ENCODE peak calls at places on chromosomes 2 and 18, in eight cellular contexts. N is adipocyte, T is Ammon's horn, A is heart right ventricle, X is upper lobe of right lung, I is activated T-cell treated with anti-CD3 and anti-CD28 coated beads for 1 hour, Q is kidney, L is left lung. H is an unnamed sample.
A peak's percentile ranks its signal among the peaks of the same experiment; 100 is the strongest.

GRCh38 chr2:165678882-165679281 is 115.2 kb downstream of the GALNT3 start:
- DNase-seq in T (peak; percentile 37), Q (no peak), I (no peak), X (no peak), A (no peak), N (no peak), L (no peak), H (no peak)

GRCh38 chr2:240182001-240182400 is 41.5 kb upstream of the OTOS start:
- DNase-seq in A (no peak), L (no peak), T (no peak), I (no peak), N (no peak), X (peak; percentile 10), Q (no peak), H (no peak)

GRCh38 chr2:215707608-215708007 is 271.7 kb upstream of the FN1 start:
- DNase-seq in N (no peak), Q (no peak), X (no peak), I (no peak), T (no peak), L (no peak), A (no peak), H (no peak)

GRCh38 chr2:240182966-240183365 is 42.5 kb upstream of the OTOS start:
- DNase-seq in X (peak; percentile 47), I (no peak), N (no peak), T (no peak), A (no peak), L (no peak), Q (no peak), H (no peak)

GRCh38 chr18:73626859-73627258 is 520.8 kb downstream of the FBXO15 start:
- DNase-seq in T (no peak), N (no peak), L (no peak), I (no peak), Q (no peak), X (no peak), A (no peak), H (no peak)

GRCh38 chr2:220293966-220294365 is 666.5 kb downstream of the SLC4A3 start:
- DNase-seq in L (no peak), I (no peak), Q (no peak), T (no peak), X (no peak), N (no peak), A (no peak), H (no peak)

GRCh38 chr2:237122214-237122666 is 36.6 kb downstream of the COPS8 start:
- DNase-seq in X (peak; percentile 78), L (peak; percentile 85), I (peak; percentile 13), N (peak; percentile 82), Q (peak; percentile 81), A (peak; percentile 65), T (peak; percentile 33), H (peak; percentile 84)

GRCh38 chr2:48912110-48912509 is 156.6 kb upstream of the LHCGR start:
- DNase-seq in X (no peak), N (peak; percentile 4), Q (no peak), I (no peak), A (no peak), T (peak; percentile 37), L (no peak), H (no peak)

GRCh38 chr2:237474511-237474911 is 12.5 kb upstream of the MLPH start:
- DNase-seq in I (no peak), X (no peak), Q (peak; percentile 89), L (no peak), N (no peak), T (no peak), A (peak; percentile 72), H (no peak)

GRCh38 chr2:146523218-146523617 is 1321.6 kb upstream of the ACVR2A start:
- DNase-seq in Q (no peak), X (no peak), I (no peak), A (no peak), T (no peak), L (no peak), N (peak; percentile 68), H (no peak)

GRCh38 chr2:88880441-88880953 is 189.0 kb downstream of the RPIA start:
- DNase-seq in T (peak; percentile 87), Q (no peak), L (no peak), N (peak; percentile 83), X (no peak), A (no peak), I (no peak), H (peak; percentile 26)

GRCh38 chr2:177972782-177973181 is 99.8 kb downstream of the PDE11A start:
- DNase-seq in I (no peak), N (no peak), A (no peak), L (no peak), T (no peak), Q (no peak), X (no peak), H (no peak)

GRCh38 chr2:219071189-219071816 is 10.6 kb upstream of the IHH start:
- DNase-seq in N (no peak), I (no peak), L (no peak), A (no peak), Q (no peak), X (no peak), T (no peak), H (no peak)

GRCh38 chr18:49226935-49227334 is 233.5 kb downstream of the DYM start:
- DNase-seq in A (no peak), L (no peak), T (no peak), N (no peak), I (no peak), X (no peak), Q (no peak), H (no peak)

GRCh38 chr18:31920326-31920725 is 22.6 kb downstream of the TRAPPC8 start:
- DNase-seq in T (no peak), L (no peak), I (no peak), N (no peak), A (no peak), X (no peak), Q (no peak), H (no peak)

GRCh38 chr2:117470311-117471095 is 344.0 kb upstream of the DDX18 start:
- DNase-seq in L (no peak), I (no peak), N (no peak), Q (no peak), T (peak; percentile 40), A (no peak), X (no peak), H (no peak)

GRCh38 chr18:21362921-21363320 is 120.9 kb downstream of the GREB1L start:
- DNase-seq in X (no peak), A (no peak), L (no peak), T (no peak), I (no peak), N (peak; percentile 28), Q (no peak), H (peak; percentile 6)

GRCh38 chr2:168997113-168997512 is 34.0 kb downstream of the ABCB11 start:
- DNase-seq in A (no peak), X (no peak), I (no peak), L (no peak), N (no peak), Q (no peak), T (no peak), H (no peak)

GRCh38 chr2:134676960-134677359 is 41.8 kb downstream of the TMEM163 start:
- DNase-seq in T (no peak), A (no peak), L (no peak), N (no peak), Q (no peak), X (no peak), I (no peak), H (no peak)

GRCh38 chr2:121211689-121212151 is 73.3 kb downstream of the TFCP2L1 start:
- DNase-seq in I (no peak), Q (peak; percentile 54), L (peak; percentile 70), T (no peak), A (no peak), N (no peak), X (no peak), H (no peak)

GRCh38 chr2:64393611-64394010 is 60.4 kb upstream of the LGALSL start:
- DNase-seq in I (no peak), T (no peak), Q (no peak), N (no peak), A (no peak), L (no peak), X (no peak), H (no peak)

GRCh38 chr2:47241715-47242114 is 86.6 kb upstream of the STPG4 start:
- DNase-seq in I (no peak), L (no peak), A (no peak), N (no peak), T (no peak), Q (no peak), X (no peak), H (no peak)

GRCh38 chr2:10425656-10426055 is 22.5 kb downstream of the ODC1 start:
- DNase-seq in N (no peak), T (no peak), Q (peak; percentile 61), L (peak; percentile 61), A (no peak), I (no peak), X (no peak), H (no peak)

GRCh38 chr2:113212245-113213060 is 38.7 kb downstream of the PSD4 start:
- DNase-seq in T (no peak), I (no peak), Q (peak; percentile 90), X (no peak), N (no peak), L (no peak), A (peak; percentile 54), H (no peak)

GRCh38 chr2:46772500-46772899 is 143.1 kb downstream of the MCFD2 start:
- DNase-seq in T (no peak), Q (no peak), I (no peak), N (no peak), X (no peak), A (no peak), L (no peak), H (no peak)

GRCh38 chr18:27673861-27674260 is 488.8 kb upstream of the CHST9 start:
- DNase-seq in T (no peak), N (no peak), A (no peak), L (peak; percentile 62), I (no peak), Q (peak; percentile 60), X (no peak), H (no peak)

GRCh38 chr18:8314123-8314522 is 295.1 kb upstream of the RAB12 start:
- DNase-seq in Q (no peak), X (no peak), N (no peak), T (no peak), L (no peak), A (no peak), I (no peak), H (no peak)

GRCh38 chr2:25431604-25432003 is 89.9 kb upstream of the DNMT3A start:
- DNase-seq in A (no peak), N (no peak), X (no peak), I (no peak), L (no peak), Q (no peak), T (peak; percentile 21), H (no peak)

GRCh38 chr2:209771474-209772292 is at the start of gene UNC80:
- DNase-seq in Q (peak; percentile 82), I (no peak), L (peak; percentile 87), X (peak; percentile 81), T (peak; percentile 74), N (peak; percentile 84), A (peak; percentile 64), H (peak; percentile 40)